ENCODE peak calls at places on chromosomes 2 and 18, in seven cellular contexts. M is GM10248, X is brain microvascular endothelial cell, E is GM20000, T is ovary, O is right atrium auricular region, B is PC-3. U is an unnamed sample.

GRCh38 chr2:20622296-20622686 is 28.6 kb downstream of the HS1BP3 start:
- DNase-seq in T (no peak), B (no peak), M (no peak), E (no peak), X (no peak), O (no peak), U (no peak)

GRCh38 chr18:7206231-7206630 is 24.7 kb upstream of the LRRC30 start:
- DNase-seq in B (no peak), E (no peak), T (no peak), M (no peak), O (no peak), X (no peak), U (no peak)

GRCh38 chr2:133591164-133591563 is 22.9 kb upstream of the NCKAP5 start:
- DNase-seq in E (no peak), O (no peak), B (no peak), X (no peak), T (no peak), M (no peak), U (no peak)

GRCh38 chr2:217625475-217626245 is 377.1 kb downstream of the TNS1 start:
- DNase-seq in T (no peak), B (no peak), O (no peak), M (no peak), E (no peak), X (no peak), U (no peak)

GRCh38 chr2:54558188-54558975 is 102.3 kb downstream of the SPTBN1 start:
- DNase-seq in T (peak), B (peak), M (peak), O (peak), E (peak), X (peak), U (peak)

GRCh38 chr2:167678158-167678557 is 569.2 kb downstream of the STK39 start:
- DNase-seq in T (no peak), B (no peak), E (no peak), X (no peak), M (no peak), O (no peak), U (no peak)

GRCh38 chr2:141728886-141729285 is 401.9 kb downstream of the LRP1B start:
- DNase-seq in T (no peak), B (no peak), X (no peak), O (no peak), E (no peak), M (no peak), U (no peak)

GRCh38 chr2:130890941-130891669 is 54.4 kb downstream of the ARHGEF4 start:
- DNase-seq in T (no peak), O (no peak), B (peak), M (no peak), E (no peak), X (no peak), U (no peak)

GRCh38 chr2:149021271-149021719 is 17.2 kb upstream of the LYPD6B start:
- DNase-seq in O (no peak), X (no peak), B (no peak), E (no peak), T (no peak), M (peak), U (no peak)

GRCh38 chr18:68972176-68972575 is 174.3 kb downstream of the CCDC102B start:
- DNase-seq in E (no peak), T (no peak), X (peak), M (no peak), B (no peak), O (no peak), U (no peak)

GRCh38 chr18:67463829-67464228 is 52.7 kb downstream of the DSEL start:
- DNase-seq in E (no peak), X (no peak), T (no peak), M (no peak), B (peak), O (no peak), U (no peak)

GRCh38 chr2:147739531-147739930 is 105.3 kb upstream of the ACVR2A start:
- DNase-seq in B (peak), M (no peak), T (no peak), X (peak), O (no peak), E (no peak), U (no peak)

GRCh38 chr2:240463274-240463865 is 27.9 kb downstream of the GPC1 start:
- DNase-seq in E (no peak), T (peak), O (peak), M (no peak), B (no peak), X (no peak), U (no peak)

GRCh38 chr2:41698787-41699422 is 348.9 kb upstream of the PKDCC start:
- DNase-seq in M (peak), T (peak), O (no peak), B (peak), X (no peak), E (peak), U (peak)

GRCh38 chr18:26383454-26384270 is 157.4 kb downstream of the TAF4B start:
- DNase-seq in B (peak), T (no peak), O (no peak), X (peak), E (peak), M (peak), U (peak)

GRCh38 chr18:49044898-49045297 is 94.1 kb upstream of the SMAD7 start:
- DNase-seq in X (no peak), E (no peak), O (no peak), B (no peak), M (no peak), T (no peak), U (no peak)

GRCh38 chr2:9629222-9630000 is 1.4 kb downstream of the YWHAQ start:
- DNase-seq in B (peak), O (no peak), M (no peak), T (no peak), E (no peak), X (no peak), U (peak)

GRCh38 chr2:118973542-118973951 is 31.6 kb downstream of the MARCO start:
- DNase-seq in T (no peak), E (no peak), O (peak), M (peak), B (peak), X (no peak), U (no peak)

GRCh38 chr2:24970483-24971299 is 1.1 kb downstream of the DNAJC27 start:
- DNase-seq in O (no peak), M (no peak), B (peak), T (peak), X (peak), E (no peak), U (no peak)

GRCh38 chr18:79818036-79818435 is 20.3 kb downstream of the KCNG2 start:
- DNase-seq in O (peak), T (no peak), B (peak), E (no peak), M (no peak), X (peak), U (no peak)

GRCh38 chr2:119338826-119339561 is 27.6 kb downstream of the C2orf76 start:
- DNase-seq in X (no peak), E (peak), T (no peak), O (no peak), M (peak), B (no peak), U (peak)

GRCh38 chr2:239372835-239373234 is 28.0 kb downstream of the HDAC4 start:
- DNase-seq in X (no peak), B (no peak), M (no peak), O (no peak), T (no peak), E (no peak), U (no peak)

GRCh38 chr2:234633581-234634230 is 136.8 kb upstream of the ARL4C start:
- DNase-seq in E (no peak), X (no peak), M (no peak), T (no peak), B (peak), O (no peak), U (no peak)

GRCh38 chr2:234632527-234633391 is 135.9 kb upstream of the ARL4C start:
- DNase-seq in M (no peak), E (no peak), O (no peak), B (peak), T (no peak), X (peak), U (no peak)

GRCh38 chr2:234630676-234631350 is 133.9 kb upstream of the ARL4C start:
- DNase-seq in M (no peak), E (no peak), B (no peak), T (no peak), O (no peak), X (no peak), U (no peak)

GRCh38 chr2:234631896-234632514 is 135.1 kb upstream of the ARL4C start:
- DNase-seq in X (no peak), M (no peak), T (no peak), B (no peak), O (no peak), E (no peak), U (no peak)

DNA sequence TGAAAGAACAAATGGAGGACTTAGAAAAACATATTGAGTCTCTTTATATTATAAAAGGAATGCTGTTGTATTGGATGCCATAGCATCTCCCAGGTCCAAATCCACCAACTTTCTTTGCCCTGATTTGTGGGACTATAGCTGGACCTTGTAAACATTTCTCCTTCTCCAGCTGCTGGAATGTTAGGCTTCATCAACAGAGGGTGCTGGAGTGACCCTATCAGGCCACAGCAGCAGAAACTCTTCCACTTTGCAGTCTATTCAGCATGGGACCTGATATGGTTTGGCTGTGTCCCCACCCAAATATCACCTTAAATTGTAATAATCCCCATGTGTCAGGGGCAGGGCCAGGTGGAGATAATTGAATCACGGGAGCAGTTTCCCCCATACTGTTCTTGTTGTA is 138.4 kb upstream of the ARL4C start:
- DNase-seq in E (no peak), M (no peak), B (no peak), X (no peak), T (no peak), O (no peak), U (no peak)
- TF ChIP-seq CTCF in E (no peak), M (no peak), B (peak), X (no peak), T (no peak), O (peak), U (no peak)

DNA sequence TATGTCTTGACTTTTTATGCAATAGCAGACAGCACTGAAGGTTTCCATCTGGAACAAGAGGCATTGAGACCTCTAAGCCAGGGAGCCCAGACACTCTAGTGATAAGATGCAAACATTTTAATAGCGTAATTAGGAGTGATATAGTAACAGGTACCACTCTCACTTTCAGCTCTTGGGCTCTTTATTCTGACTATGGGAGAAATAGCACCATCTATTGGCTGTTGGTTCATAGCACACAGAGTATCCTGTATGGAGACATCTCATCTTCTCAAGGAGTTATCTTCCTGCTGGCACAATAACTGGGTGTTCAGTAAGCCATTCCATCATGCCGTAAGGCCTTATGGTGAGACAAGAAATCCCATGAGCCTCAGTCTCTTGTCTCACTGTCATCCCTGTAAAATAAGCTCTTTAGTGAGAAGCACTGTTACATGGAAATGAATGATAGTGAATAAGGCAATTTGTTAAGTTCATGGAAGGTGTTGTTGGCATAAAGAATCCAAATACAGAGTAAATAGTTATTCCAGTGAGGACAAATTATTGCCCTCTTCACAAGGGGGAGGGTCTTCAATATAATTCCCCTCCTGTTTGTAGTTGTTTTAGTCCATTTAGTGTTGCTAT is 48.3 kb downstream of the THUMPD2 start:
- DNase-seq in B (peak), T (no peak), X (peak), E (peak), O (no peak), M (peak), U (no peak)
- TF ChIP-seq CTCF in B (peak), T (no peak), X (peak), E (peak), O (peak), M (peak), U (peak)

GRCh38 chr2:8457092-8457481 is 224.8 kb upstream of the ID2 start:
- DNase-seq in O (peak), B (no peak), M (no peak), T (no peak), X (no peak), E (peak), U (peak)

GRCh38 chr2:8459474-8459873 is 222.4 kb upstream of the ID2 start:
- DNase-seq in B (no peak), O (peak), X (no peak), M (no peak), E (no peak), T (no peak), U (no peak)

GRCh38 chr2:8456149-8457091 is 225.4 kb upstream of the ID2 start:
- DNase-seq in T (no peak), M (peak), O (no peak), E (peak), X (no peak), B (no peak), U (peak)

GRCh38 chr2:8458461-8459459 is 223.1 kb upstream of the ID2 start:
- DNase-seq in O (no peak), X (no peak), B (peak), T (no peak), E (no peak), M (no peak), U (no peak)

DNA sequence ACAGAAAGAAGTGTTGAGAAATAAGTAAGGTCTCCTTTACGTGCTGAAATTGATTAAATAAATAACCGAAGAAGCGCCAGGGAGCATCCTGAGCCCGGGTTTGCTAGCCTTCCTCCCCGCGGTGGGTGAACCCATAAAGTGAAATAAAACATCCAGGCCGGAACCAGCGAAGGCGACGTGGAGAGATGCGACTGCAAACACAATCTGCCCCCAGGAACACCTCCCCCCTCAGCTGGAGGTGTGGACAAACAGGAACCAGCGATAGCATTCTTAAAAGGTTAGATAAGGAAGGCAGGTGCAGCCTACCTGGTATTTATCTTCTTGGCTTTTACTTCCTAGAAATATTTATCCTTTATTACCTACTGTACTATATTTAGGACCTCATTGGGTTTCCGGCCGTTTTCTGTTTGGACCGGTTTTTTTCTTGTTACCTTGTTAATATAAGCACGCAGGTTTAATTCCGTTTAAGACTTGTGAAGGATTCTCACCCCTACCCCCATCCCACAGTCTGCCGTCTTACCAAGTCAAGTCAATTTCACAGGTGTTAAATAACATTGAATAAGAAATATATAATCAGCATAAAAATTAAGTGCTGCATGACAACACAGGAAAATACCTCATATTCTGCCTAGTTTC is 224.1 kb upstream of the ID2 start:
- DNase-seq in B (no peak), X (no peak), M (no peak), O (no peak), E (peak), T (no peak), U (peak)
- TF ChIP-seq CTCF in B (no peak), X (no peak), M (no peak), O (no peak), E (no peak), T (no peak), U (no peak)

GRCh38 chr18:46622999-46623398 is 34.0 kb downstream of the LOXHD1 start:
- DNase-seq in M (no peak), O (no peak), B (peak), E (no peak), T (no peak), X (no peak), U (no peak)
- TF ChIP-seq CTCF in M (no peak), O (no peak), B (peak), E (no peak), T (no peak), X (no peak), U (no peak)

GRCh38 chr2:187993516-187993915 is 298.2 kb upstream of the GULP1 start:
- DNase-seq in X (peak), B (no peak), E (no peak), O (no peak), T (no peak), M (no peak), U (no peak)

GRCh38 chr2:187994464-187995331 is 297.0 kb upstream of the GULP1 start:
- DNase-seq in B (no peak), M (no peak), E (no peak), T (no peak), X (peak), O (no peak), U (peak)

GRCh38 chr2:187996630-187997029 is 295.0 kb upstream of the GULP1 start:
- DNase-seq in E (no peak), M (no peak), X (no peak), O (no peak), B (no peak), T (no peak), U (no peak)

GRCh38 chr2:187991389-187991788 is 300.3 kb upstream of the GULP1 start:
- DNase-seq in M (no peak), E (no peak), B (no peak), X (no peak), O (no peak), T (no peak), U (no peak)

DNA sequence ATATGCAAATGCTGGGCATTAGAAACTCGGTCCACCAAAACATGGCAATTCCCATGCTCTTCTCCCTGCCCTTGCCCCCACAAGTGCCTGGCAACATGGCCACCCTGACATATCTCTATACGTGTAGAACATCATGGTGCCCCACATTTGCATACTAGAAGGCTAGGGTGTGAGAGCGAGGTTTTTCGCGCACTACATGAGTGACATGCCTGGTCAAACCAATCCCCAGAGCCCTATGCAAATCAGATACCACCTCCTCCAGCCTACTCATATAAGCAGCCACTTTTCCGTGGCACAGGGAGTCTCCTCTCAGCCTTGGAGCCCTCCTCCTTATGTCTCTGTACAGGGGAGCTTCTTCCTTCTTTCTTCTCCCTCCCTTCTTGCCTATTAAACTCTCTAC is 296.1 kb upstream of the GULP1 start:
- DNase-seq in E (no peak), X (no peak), O (no peak), M (no peak), B (no peak), T (no peak), U (no peak)
- TF ChIP-seq CTCF in E (no peak), X (no peak), O (no peak), M (no peak), B (no peak), T (no peak), U (no peak)

GRCh38 chr2:86296947-86297346 is 40.5 kb downstream of the REEP1 start:
- DNase-seq in B (no peak), X (no peak), T (no peak), E (no peak), M (no peak), O (no peak), U (no peak)

GRCh38 chr2:86295071-86295470 is 42.4 kb downstream of the REEP1 start:
- DNase-seq in O (no peak), X (no peak), M (no peak), B (no peak), E (no peak), T (no peak), U (no peak)

GRCh38 chr2:86300496-86300895 is 36.9 kb downstream of the REEP1 start:
- DNase-seq in M (no peak), E (no peak), X (no peak), B (no peak), O (no peak), T (no peak), U (no peak)

GRCh38 chr2:86298411-86299390 is 38.7 kb downstream of the REEP1 start:
- DNase-seq in M (no peak), B (peak), O (peak), X (no peak), T (no peak), E (no peak), U (no peak)

GRCh38 chr2:86297382-86298147 is 39.9 kb downstream of the REEP1 start:
- DNase-seq in O (no peak), X (no peak), B (no peak), E (peak), M (peak), T (no peak), U (peak)
- TF ChIP-seq CTCF in O (peak), X (peak), B (peak), E (peak), M (no peak), T (no peak), U (no peak)

GRCh38 chr2:65035544-65035943 is 20.7 kb upstream of the CEP68 start:
- DNase-seq in X (no peak), E (no peak), T (no peak), M (no peak), O (no peak), B (no peak), U (no peak)
- TF ChIP-seq CTCF in X (no peak), E (no peak), T (no peak), M (no peak), O (no peak), B (no peak), U (no peak)

U was measured in activated CD8-positive, alpha-beta T cell treated with anti-CD3 and anti-CD28 coated beads for 36 hours.